ENCODE peak calls at places on chromosome 13, in six cellular contexts. F, L, T, R, X and G are unnamed samples. For H3K4me1, the result is how much of the 10 kb centered on the place peaks cover.

GRCh38 chr13:99740261-99740979 is 231.1 kb downstream of the ZIC5 start:
- DNase-seq in F (no peak), L (no peak), T (no peak), R (no peak), X (no peak), G (no peak)

GRCh38 chr13:90352763-90353162 is 994.7 kb upstream of the MIR17HG start:
- DNase-seq in F (no peak), L (no peak), T (no peak), R (no peak), X (no peak), G (no peak)

GRCh38 chr13:69623973-69624372 is 483.7 kb upstream of the ATXN8OS start:
- DNase-seq in F (no peak), L (no peak), T (no peak), R (no peak), X (no peak), G (no peak)

GRCh38 chr13:99104396-99104795 is 96.3 kb upstream of the UBAC2 start:
- DNase-seq in F (no peak), L (no peak), T (no peak), R (no peak), X (no peak), G (no peak)

GRCh38 chr13:89695343-89696257 is 1651.9 kb upstream of the MIR17HG start:
- DNase-seq in F (peak), L (no peak), T (peak), R (no peak), X (no peak), G (no peak)

GRCh38 chr13:111437856-111438547 is 117.6 kb downstream of the TEX29 start:
- DNase-seq in F (no peak), L (no peak), T (no peak), R (no peak), X (no peak), G (no peak)

GRCh38 chr13:26184791-26185250 is 37.3 kb downstream of the RNF6 start:
- DNase-seq in F (peak), L (peak), T (peak), R (peak), X (peak), G (peak)

GRCh38 chr13:100543872-100544602 is 44.6 kb downstream of the GGACT start:
- DNase-seq in F (no peak), L (no peak), T (no peak), R (no peak), X (no peak), G (peak)

GRCh38 chr13:84481958-84482357 is 599.7 kb upstream of the SLITRK1 start:
- DNase-seq in F (peak), L (no peak), T (no peak), R (no peak), X (no peak), G (no peak)

GRCh38 chr13:20964904-20965303 is 62.4 kb upstream of the XPO4 start:
- DNase-seq in F (peak), L (no peak), T (no peak), R (no peak), X (no peak), G (no peak)

GRCh38 chr13:112740502-112741131 is 50.8 kb downstream of the ATP11A start:
- DNase-seq in F (peak), L (no peak), T (peak), R (no peak), X (peak), G (no peak)

GRCh38 chr13:38888309-38888708 is 102.3 kb downstream of the STOML3 start:
- DNase-seq in F (peak), L (no peak), T (no peak), R (no peak), X (no peak), G (no peak)

GRCh38 chr13:101283782-101284181 is 132.5 kb downstream of the NALCN start:
- DNase-seq in F (no peak), L (no peak), T (no peak), R (no peak), X (no peak), G (no peak)

GRCh38 chr13:93505104-93505952 is 278.7 kb downstream of the GPC6 start:
- DNase-seq in F (peak), L (no peak), T (peak), R (no peak), X (no peak), G (no peak)

GRCh38 chr13:37869756-37870488 is at the start of gene TRPC4:
- DNase-seq in F (peak), L (no peak), T (peak), R (no peak), X (peak), G (no peak)

GRCh38 chr13:100130930-100131511 is 42.1 kb downstream of the PCCA start:
- DNase-seq in F (no peak), L (no peak), T (no peak), R (no peak), X (no peak), G (no peak)

GRCh38 chr13:97921146-97921776 is 32.2 kb upstream of the IPO5 start:
- DNase-seq in F (peak), L (no peak), T (no peak), R (no peak), X (no peak), G (no peak)

GRCh38 chr13:37651891-37652290 is 53.3 kb upstream of the POSTN start:
- DNase-seq in F (no peak), L (no peak), T (no peak), R (no peak), X (no peak), G (no peak)

GRCh38 chr13:60244381-60244780 is 80.7 kb upstream of the DIAPH3 start:
- DNase-seq in F (no peak), L (no peak), T (no peak), R (no peak), X (no peak), G (no peak)

GRCh38 chr13:52850396-52851152 is 2.1 kb upstream of the PCDH8 start:
- DNase-seq in F (peak), L (no peak), T (peak), R (peak), X (peak), G (peak)

GRCh38 chr13:77026255-77026782 is 640 bp downstream of the FBXL3 start:
- DNase-seq in F (peak), L (peak), T (peak), R (peak), X (peak), G (peak)

GRCh38 chr13:114140909-114141255 is 8.5 kb upstream of the RASA3 start:
- DNase-seq in F (no peak), L (no peak), T (no peak), R (no peak), X (no peak), G (no peak)

GRCh38 chr13:50152655-50153309 is 137.5 kb downstream of the KCNRG start:
- DNase-seq in F (no peak), L (no peak), T (no peak), R (no peak), X (no peak), G (no peak)
- H3K4me3 ChIP-seq in F (no peak), L (no peak), T (no peak), R (peak), X (no peak), G (peak)

GRCh38 chr13:40769970-40770369 is 1.0 kb downstream of the MRPS31 start:
- DNase-seq in F (no peak), L (no peak), T (no peak), R (no peak), X (no peak), G (no peak)
- H3K27ac ChIP-seq in F (no peak), L (peak), T (no peak), R (peak), X (peak), G (no peak)

GRCh38 chr13:46607768-46608553 is 55.0 kb downstream of the LRCH1 start:
- DNase-seq in F (no peak), L (no peak), T (no peak), R (no peak), X (no peak), G (no peak)
- H3K4me1 ChIP-seq in F (under half), L (under half), T (under half), R (under half), X (under half), G (half or more)

GRCh38 chr13:46615888-46616531 is 63.0 kb downstream of the LRCH1 start:
- DNase-seq in F (peak), L (no peak), T (no peak), R (no peak), X (no peak), G (no peak)
- H3K4me3 ChIP-seq in F (peak), L (no peak), T (no peak), R (no peak), X (peak), G (peak)

DNA sequence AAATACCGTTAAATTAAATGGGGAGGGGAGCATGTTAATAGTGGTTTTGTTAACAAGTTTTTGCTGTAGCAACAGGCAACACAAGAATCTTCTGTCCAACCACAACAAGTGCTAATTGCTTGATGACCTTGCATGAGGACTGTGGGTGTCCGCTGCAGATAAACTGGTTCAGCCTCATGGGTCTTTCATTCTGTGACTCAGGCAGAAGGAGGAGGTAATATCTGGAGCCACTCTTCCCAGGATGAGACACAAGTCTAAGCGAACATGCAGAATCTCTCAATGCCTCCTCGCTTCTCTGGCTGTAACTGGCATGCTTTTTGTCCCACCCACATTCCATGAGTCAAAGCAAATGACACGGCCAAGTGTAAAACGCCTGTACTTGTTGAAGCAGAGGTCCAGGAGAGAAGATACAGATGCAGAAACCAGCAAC is 56.6 kb upstream of the MYO16 start:
- DNase-seq in F (no peak), L (no peak), T (peak), R (no peak), X (no peak), G (no peak)
- H3K27ac ChIP-seq in F (no peak), L (no peak), T (no peak), R (no peak), X (no peak), G (no peak)

GRCh38 chr13:106156468-106156867 is 379.0 kb downstream of the EFNB2 start:
- DNase-seq in F (peak), L (no peak), T (no peak), R (no peak), X (no peak), G (no peak)
- H3K4me1 ChIP-seq in F (under half), L (under half), T (under half), R (under half), X (under half), G (under half)

GRCh38 chr13:23466144-23467002 is 32.9 kb upstream of the SACS start:
- DNase-seq in F (peak), L (peak), T (peak), R (peak), X (peak), G (peak)

GRCh38 chr13:23468811-23469210 is 35.3 kb upstream of the SACS start:
- DNase-seq in F (no peak), L (no peak), T (no peak), R (no peak), X (no peak), G (no peak)

GRCh38 chr13:23469901-23470525 is 36.5 kb upstream of the SACS start:
- DNase-seq in F (peak), L (no peak), T (no peak), R (no peak), X (no peak), G (no peak)

GRCh38 chr13:23467048-23467931 is 33.8 kb upstream of the SACS start:
- DNase-seq in F (peak), L (no peak), T (peak), R (no peak), X (no peak), G (no peak)

DNA sequence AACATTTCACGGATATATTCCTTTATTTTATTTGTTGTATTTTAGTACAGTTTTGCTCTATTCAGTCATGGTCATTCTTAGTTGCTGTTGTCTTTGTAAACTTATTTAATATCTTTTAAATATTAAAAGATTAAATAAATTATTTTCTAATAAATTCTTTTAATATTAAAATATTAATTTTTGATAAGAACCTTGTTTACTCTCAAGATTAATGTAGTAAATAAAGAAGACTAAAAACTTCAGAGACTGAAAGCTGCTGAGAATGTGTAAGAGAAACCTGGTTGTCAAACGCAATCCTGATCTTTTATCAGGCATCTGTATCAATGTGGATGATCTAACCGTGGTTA is 34.4 kb upstream of the SACS start:
- DNase-seq in F (no peak), L (no peak), T (no peak), R (no peak), X (no peak), G (no peak)
- H3K4me3 ChIP-seq in F (no peak), L (no peak), T (no peak), R (no peak), X (no peak), G (no peak)

GRCh38 chr13:32824061-32824460 is 192.2 kb upstream of the KL start:
- DNase-seq in F (no peak), L (no peak), T (no peak), R (no peak), X (no peak), G (no peak)
- H3K27ac ChIP-seq in F (peak), L (no peak), T (no peak), R (no peak), X (no peak), G (no peak)